ENCODE peak calls at places on chromosomes 7 and 10, in seven cellular contexts. W is esophagus squamous epithelium, Y is body of pancreas, R is sigmoid colon, S is IMR-90, P is thyroid gland, I is endothelial cell of umbilical vein. V is an unnamed sample.

GRCh38 chr7:158973440-158973839 is 117.1 kb downstream of the DYNC2I1 start:
- DNase-seq in Y (peak; percentile 18), R (no peak), P (no peak), S (no peak), I (no peak), W (no peak), V (peak; percentile 57)

GRCh38 chr7:150716368-150716767 is at the start of gene GIMAP1:
- DNase-seq in Y (peak; percentile 51), S (no peak), W (no peak), R (no peak), I (peak; percentile 88), P (peak; percentile 38), V (peak; percentile 26)

GRCh38 chr10:62726142-62726541 is 78.4 kb upstream of the ADO start:
- DNase-seq in P (no peak), R (no peak), S (no peak), Y (no peak), W (no peak), I (no peak), V (no peak)

GRCh38 chr10:12129222-12130111 is at the start of gene SEC61A2:
- DNase-seq in P (peak; percentile 96), W (peak; percentile 61), Y (peak; percentile 95), S (peak; percentile 84), R (peak; percentile 97), I (peak; percentile 91), V (peak; percentile 95)

GRCh38 chr7:95915731-95916130 is 143.4 kb downstream of the DYNC1I1 start:
- DNase-seq in Y (no peak), S (no peak), P (no peak), I (no peak), R (no peak), W (no peak), V (no peak)

GRCh38 chr7:75962607-75963382 is 31.6 kb downstream of the TMEM120A start:
- DNase-seq in R (no peak), S (peak; percentile 85), W (no peak), Y (no peak), I (peak; percentile 74), P (no peak), V (no peak)

GRCh38 chr7:102306916-102307677 is 20.4 kb downstream of the SH2B2 start:
- DNase-seq in S (peak; percentile 78), R (no peak), W (peak; percentile 40), P (peak; percentile 95), I (no peak), Y (peak; percentile 68), V (no peak)

GRCh38 chr10:78672898-78673297 is 395.9 kb upstream of the ZMIZ1 start:
- DNase-seq in R (no peak), Y (no peak), W (no peak), I (no peak), P (no peak), S (peak; percentile 69), V (no peak)

GRCh38 chr10:49347342-49347741 is 48.4 kb downstream of the C10orf71 start:
- DNase-seq in S (no peak), R (no peak), Y (no peak), P (no peak), W (no peak), I (no peak), V (no peak)

GRCh38 chr7:90320418-90320800 is 695 bp downstream of the FAM237B start:
- DNase-seq in I (no peak), R (no peak), S (no peak), W (no peak), P (no peak), Y (no peak), V (no peak)

GRCh38 chr7:25815711-25816110 is 336.3 kb upstream of the NFE2L3 start:
- DNase-seq in S (no peak), P (no peak), Y (no peak), R (no peak), W (no peak), I (no peak), V (no peak)

GRCh38 chr10:95336702-95337101 is 45.9 kb upstream of the PDLIM1 start:
- DNase-seq in W (no peak), Y (no peak), R (no peak), I (no peak), S (no peak), P (no peak), V (no peak)

GRCh38 chr7:4830176-4830575 is 31.7 kb downstream of the PAPOLB start:
- DNase-seq in Y (peak; percentile 83), W (no peak), S (peak; percentile 57), R (peak; percentile 86), P (peak; percentile 69), I (peak; percentile 80), V (peak; percentile 71)

GRCh38 chr10:118977864-118978263 is 51.6 kb upstream of the NANOS1 start:
- DNase-seq in W (no peak), S (no peak), R (no peak), I (no peak), P (no peak), Y (no peak), V (no peak)

GRCh38 chr10:118978316-118978997 is 51.1 kb upstream of the NANOS1 start:
- DNase-seq in S (no peak), Y (no peak), P (no peak), I (no peak), W (no peak), R (no peak), V (no peak)

GRCh38 chr10:118980135-118980865 is 49.2 kb upstream of the NANOS1 start:
- DNase-seq in Y (no peak), P (no peak), W (no peak), I (no peak), S (no peak), R (peak; percentile 50), V (no peak)

GRCh38 chr10:118979661-118980060 is 49.9 kb upstream of the NANOS1 start:
- DNase-seq in W (no peak), Y (no peak), I (no peak), P (no peak), S (no peak), R (no peak), V (no peak)

DNA sequence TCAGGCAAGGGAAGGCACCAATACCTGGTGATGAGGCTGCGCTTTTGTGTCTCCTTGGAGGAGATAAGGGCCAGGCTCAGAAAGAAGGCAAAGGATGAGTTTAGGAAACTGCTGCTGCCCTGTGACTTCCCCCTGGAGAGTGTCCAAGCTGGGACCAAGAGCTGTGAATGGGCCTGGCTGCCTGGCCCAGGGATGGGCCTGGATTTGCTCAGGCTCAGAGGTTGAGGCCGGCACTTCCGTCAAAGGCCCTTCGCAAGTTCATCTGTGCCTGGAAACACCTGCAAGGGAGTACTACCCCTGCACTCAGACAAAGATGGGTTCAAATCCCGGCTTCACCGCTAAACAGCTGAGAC is 50.5 kb upstream of the NANOS1 start:
- DNase-seq in R (no peak), I (no peak), Y (no peak), W (no peak), S (no peak), P (no peak), V (no peak)
- TF ChIP-seq POLR2A in R (no peak), I (no peak), Y (no peak), W (no peak), S (no peak), P (no peak), V (no peak)

DNA sequence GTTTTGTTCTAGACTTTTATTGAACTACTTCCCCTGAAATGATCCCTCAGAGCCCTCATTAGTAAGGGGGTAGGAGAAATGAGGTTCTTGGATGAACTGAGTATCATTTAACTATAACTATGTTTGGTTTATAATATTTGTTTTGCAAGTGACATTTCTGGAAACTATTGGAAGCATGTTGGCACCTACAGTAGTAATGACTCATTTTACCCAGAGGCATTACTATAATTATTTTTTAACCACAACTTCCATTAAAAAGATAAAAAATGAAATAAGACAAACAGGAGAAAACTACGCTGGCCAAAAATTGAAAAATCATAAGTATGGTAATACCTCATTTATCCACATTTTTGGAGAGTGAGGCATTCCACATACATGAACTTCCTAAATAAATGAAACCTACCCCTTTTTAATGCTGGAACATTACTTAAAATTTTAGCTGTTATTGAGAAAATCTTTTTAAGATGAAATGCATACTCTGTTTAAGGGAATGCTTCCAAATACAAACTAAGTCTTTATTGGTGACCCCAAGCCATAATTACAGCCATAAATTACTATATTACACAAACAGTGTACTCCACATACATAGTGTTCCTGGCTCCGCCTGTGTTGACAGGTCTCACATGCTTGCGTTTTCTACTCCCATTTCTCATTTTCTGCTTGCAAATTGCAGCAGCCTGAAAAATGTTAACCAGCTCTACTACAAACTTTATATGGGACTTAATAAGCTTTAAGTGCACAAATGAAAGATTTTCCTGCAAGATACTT is 84.6 kb upstream of the CAPZA2 start:
- DNase-seq in Y (no peak), P (no peak), S (peak; percentile 71), I (peak; percentile 45), R (no peak), W (no peak), V (no peak)
- H3K4me1 ChIP-seq in Y (peaks cover 63% of the 10 kb centered on the region), P (peaks cover 18% of the 10 kb centered on the region), S (peaks cover 33% of the 10 kb centered on the region), I (peaks cover 43% of the 10 kb centered on the region), R (no peaks in the 10 kb centered on the region), W (no peaks in the 10 kb centered on the region), V (no peaks in the 10 kb centered on the region)

GRCh38 chr10:103450201-103450695 is 1.9 kb downstream of the CALHM2 start:
- DNase-seq in Y (no peak), S (no peak), P (no peak), W (no peak), R (no peak), I (no peak), V (no peak)

GRCh38 chr10:103451091-103451801 is 924 bp downstream of the CALHM2 start:
- DNase-seq in P (peak; percentile 33), W (peak; percentile 26), Y (peak; percentile 47), I (peak; percentile 52), R (peak; percentile 82), S (no peak), V (peak; percentile 81)

GRCh38 chr10:103454026-103454425 is 1.9 kb upstream of the CALHM2 start:
- DNase-seq in S (no peak), I (no peak), R (no peak), W (no peak), Y (no peak), P (no peak), V (no peak)

GRCh38 chr10:103452714-103453230 is 602 bp upstream of the CALHM2 start:
- DNase-seq in P (no peak), W (no peak), I (no peak), S (no peak), R (no peak), Y (no peak), V (no peak)

GRCh38 chr10:103451871-103452713 is at the start of gene CALHM2:
- DNase-seq in R (peak; percentile 84), W (no peak), S (peak; percentile 41), Y (peak; percentile 61), I (peak; percentile 57), P (peak; percentile 47), V (peak; percentile 79)
- TF ChIP-seq POLR2A in R (no peak), W (no peak), S (no peak), Y (peak; percentile 11), I (no peak), P (no peak), V (no peak)

DNA sequence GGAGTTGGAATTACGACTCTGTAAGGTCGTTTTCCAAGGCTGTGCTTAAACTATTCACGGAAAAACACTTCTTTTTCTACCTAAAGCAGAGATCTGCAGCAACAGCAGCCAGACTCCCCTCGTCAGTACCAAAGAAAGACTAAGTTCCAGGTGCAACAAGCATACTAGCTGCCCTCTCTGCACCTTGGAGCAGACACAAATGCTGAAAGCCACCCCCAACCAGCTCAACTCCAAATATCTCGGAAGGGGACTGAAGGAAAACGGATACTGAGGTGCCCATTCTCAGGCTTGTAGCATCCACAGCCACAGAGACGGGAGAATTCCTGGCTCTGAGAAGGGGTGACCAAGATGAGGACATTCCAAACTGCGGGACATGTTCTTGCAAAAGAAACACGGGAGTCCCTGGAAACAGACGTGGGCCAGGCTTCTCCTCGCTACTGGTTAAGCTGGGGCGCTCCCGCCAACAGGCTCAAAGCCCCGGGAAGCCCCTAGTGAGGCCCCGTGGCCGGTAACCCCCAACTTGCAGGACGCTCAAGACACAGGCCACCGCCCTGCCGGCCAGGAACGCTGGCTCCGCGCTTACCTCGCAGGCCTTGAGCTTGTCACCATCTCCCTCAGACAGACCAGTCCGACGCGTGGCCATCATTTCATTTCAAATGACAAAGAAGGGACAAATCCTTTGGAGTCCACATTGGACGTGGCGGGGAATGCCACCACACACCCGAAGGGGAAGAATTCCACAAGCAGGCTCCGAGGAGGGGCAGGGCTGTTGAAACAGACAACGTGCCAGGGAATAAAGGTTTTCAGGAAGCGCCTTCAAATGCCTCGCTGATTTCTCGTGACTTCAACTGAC is 2.2 kb downstream of the ARHGAP21 start:
- DNase-seq in P (peak; percentile 46), R (peak; percentile 72), Y (peak; percentile 11), I (peak; percentile 55), W (no peak), S (peak; percentile 12), V (peak; percentile 35)
- H3K4me1 ChIP-seq in P (peaks cover 38% of the 10 kb centered on the region), R (no peaks in the 10 kb centered on the region), Y (peaks cover 48% of the 10 kb centered on the region), I (peaks cover 50% of the 10 kb centered on the region), W (no peaks in the 10 kb centered on the region), S (peaks cover 12% of the 10 kb centered on the region), V (peaks cover 8% of the 10 kb centered on the region)